ENCODE peak calls at places on chromosomes 12 and 14, in four cellular contexts. P is Karpas-422, O is SK-N-SH, H is MM.1S. A is an unnamed sample.

GRCh38 chr14:59537476-59537875 is 39.1 kb downstream of the CCDC175 start:
- DNase-seq in H (no peak), P (no peak), O (no peak), A (no peak)

GRCh38 chr12:64450711-64451486 is 1.0 kb upstream of the TBK1 start:
- DNase-seq in P (peak; percentile 78), O (peak; percentile 28), H (peak; percentile 28), A (peak; percentile 25)

GRCh38 chr12:6552140-6552551 is 3.7 kb downstream of the IFFO1 start:
- DNase-seq in H (no peak), O (no peak), P (no peak), A (no peak)

GRCh38 chr12:107541001-107541400 is 144.6 kb upstream of the PWP1 start:
- DNase-seq in H (no peak), P (no peak), O (no peak), A (no peak)

GRCh38 chr12:57887631-57888406 is 41.3 kb upstream of the CTDSP2 start:
- DNase-seq in P (no peak), H (no peak), O (peak; percentile 77), A (peak; percentile 53)

GRCh38 chr14:89347885-89348284 is 69.1 kb downstream of the FOXN3 start:
- DNase-seq in P (no peak), H (no peak), O (no peak), A (no peak)

GRCh38 chr14:74510955-74511354 is 17.4 kb downstream of the ISCA2 start:
- DNase-seq in P (no peak), H (no peak), O (no peak), A (peak; percentile 70)

GRCh38 chr12:5783274-5783920 is 161.7 kb downstream of the ANO2 start:
- DNase-seq in P (no peak), O (no peak), H (no peak), A (no peak)

GRCh38 chr12:98909749-98910148 is 264.7 kb downstream of the APAF1 start:
- DNase-seq in O (no peak), P (no peak), H (no peak), A (no peak)

GRCh38 chr12:111993290-111994150 is 19.4 kb downstream of the TMEM116 start:
- DNase-seq in O (no peak), H (peak; percentile 28), P (peak; percentile 68), A (no peak)

GRCh38 chr14:23406244-23406643 is 1.8 kb downstream of the MYH6 start:
- DNase-seq in O (no peak), H (no peak), P (peak; percentile 87), A (no peak)

GRCh38 chr12:109378579-109378978 is 30.9 kb downstream of the MYO1H start:
- DNase-seq in H (no peak), O (no peak), P (no peak), A (no peak)

GRCh38 chr14:36512585-36513003 is 7.4 kb downstream of the NKX2-1 start:
- DNase-seq in P (no peak), H (no peak), O (peak; percentile 2), A (no peak)

GRCh38 chr12:534216-534615 is 74.5 kb downstream of the B4GALNT3 start:
- DNase-seq in H (no peak), O (no peak), P (no peak), A (no peak)

GRCh38 chr14:106586098-106586704 is 1059.8 kb downstream of the TMEM121 start:
- DNase-seq in P (peak; percentile 87), H (peak; percentile 40), O (peak; percentile 36), A (no peak)

GRCh38 chr14:22536853-22537338 is 52.1 kb downstream of the DAD1 start:
- DNase-seq in P (peak; percentile 75), H (no peak), O (no peak), A (peak; percentile 98)

GRCh38 chr14:89276424-89276975 is 140.5 kb downstream of the FOXN3 start:
- DNase-seq in O (no peak), H (no peak), P (no peak), A (no peak)

GRCh38 chr14:90577661-90578282 is 180.9 kb downstream of the CALM1 start:
- DNase-seq in H (no peak), P (peak; percentile 48), O (no peak), A (no peak)

GRCh38 chr12:93378373-93379310 is 917 bp downstream of the NUDT4 start:
- DNase-seq in O (peak; percentile 77), H (peak; percentile 38), P (peak; percentile 84), A (peak; percentile 51)

GRCh38 chr14:77094672-77095284 is 3.3 kb upstream of the CIPC start:
- DNase-seq in P (peak; percentile 96), O (peak; percentile 70), H (peak; percentile 70), A (peak; percentile 98)

GRCh38 chr12:61367281-61367785 is 892.9 kb upstream of the USP15 start:
- DNase-seq in P (no peak), O (no peak), H (no peak), A (peak; percentile 31)

GRCh38 chr12:10940389-10940788 is 1.3 kb upstream of the TAS2R14 start:
- DNase-seq in H (no peak), P (no peak), O (no peak), A (peak; percentile 43)

GRCh38 chr14:105093426-105094192 is 28.4 kb upstream of the GPR132 start:
- DNase-seq in O (peak; percentile 95), H (no peak), P (peak; percentile 83), A (peak; percentile 80)

GRCh38 chr14:60807971-60808370 is 73.4 kb downstream of the MNAT1 start:
- DNase-seq in H (no peak), P (no peak), O (no peak), A (peak; percentile 86)

GRCh38 chr14:81485372-81485771 is 48.3 kb downstream of the SEL1L start:
- DNase-seq in O (no peak), P (no peak), H (peak; percentile 85), A (no peak)

GRCh38 chr12:69708649-69709048 is 9.5 kb upstream of the BEST3 start:
- DNase-seq in P (no peak), O (no peak), H (peak; percentile 26), A (peak; percentile 19)

GRCh38 chr12:27003421-27004311 is 10.5 kb downstream of the TM7SF3 start:
- DNase-seq in H (no peak), P (peak; percentile 56), O (peak; percentile 44), A (peak; percentile 40)

GRCh38 chr14:101830271-101830670 is 68.8 kb downstream of the PPP2R5C start:
- DNase-seq in H (no peak), P (no peak), O (no peak), A (no peak)

GRCh38 chr12:96421014-96421413 is 20.8 kb upstream of the CDK17 start:
- DNase-seq in P (no peak), H (peak; percentile 53), O (no peak), A (no peak)

GRCh38 chr14:58752782-58753181 is 115.0 kb downstream of the DACT1 start:
- DNase-seq in P (no peak), H (no peak), O (no peak), A (no peak)

GRCh38 chr12:112121780-112122565 is 3.4 kb upstream of the TRAFD1 start:
- DNase-seq in P (no peak), O (no peak), H (no peak), A (peak; percentile 85)

DNA sequence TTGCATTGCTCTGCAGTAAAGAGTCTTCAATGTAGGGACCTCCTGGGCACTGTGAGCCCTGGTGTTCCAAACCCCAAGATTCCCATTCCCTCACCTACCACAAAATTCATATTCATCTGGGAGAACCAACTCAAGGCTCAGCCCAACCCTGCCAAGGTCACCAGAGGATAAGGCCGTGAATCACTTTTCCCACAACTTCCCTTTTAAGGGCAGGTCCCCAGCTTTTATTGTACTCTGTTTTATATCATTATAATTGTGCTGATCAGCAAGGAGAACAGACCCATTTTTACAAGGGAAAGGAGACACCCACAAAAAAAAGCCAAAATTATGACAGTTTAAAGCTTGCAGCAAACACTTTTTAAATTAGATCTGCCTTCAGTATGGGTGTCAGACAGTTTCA is 363.0 kb upstream of the FKBP4 start:
- DNase-seq in H (no peak), O (no peak), P (no peak), A (no peak)
- H4K20me1 ChIP-seq in H (no peaks in the 10 kb centered on the region), O (no peaks in the 10 kb centered on the region), P (no peaks in the 10 kb centered on the region), A (no peaks in the 10 kb centered on the region)

DNA sequence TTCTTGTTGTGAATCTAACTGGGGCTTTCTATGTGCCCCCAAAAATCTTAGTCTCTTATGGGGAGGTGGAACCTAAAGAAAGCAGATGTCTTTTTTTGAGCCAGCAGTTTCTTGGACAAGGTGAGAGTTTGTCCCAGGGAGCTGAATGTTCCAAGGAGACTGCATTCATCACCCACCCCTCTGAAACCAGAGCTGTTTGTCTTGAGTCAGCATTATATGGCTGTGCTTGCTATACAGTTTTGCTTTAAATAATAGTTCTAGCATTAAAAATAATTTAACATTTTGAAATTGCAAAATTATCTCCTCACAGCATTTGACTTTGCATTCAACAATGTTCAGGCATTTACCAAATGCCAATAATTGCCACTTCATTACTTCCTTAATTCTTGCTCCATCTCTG is 813.3 kb downstream of the BCL11B start:
- DNase-seq in P (no peak), H (no peak), O (no peak), A (no peak)
- H3K9me2 ChIP-seq in P (no peaks in the 10 kb centered on the region), H (no peaks in the 10 kb centered on the region), O (no peaks in the 10 kb centered on the region), A (no peaks in the 10 kb centered on the region)

GRCh38 chr14:35295845-35296161 is 3.6 kb downstream of the PSMA6 start:
- DNase-seq in O (no peak), P (no peak), H (no peak), A (no peak)
- H4K20me1 ChIP-seq in O (peaks cover 44% of the 10 kb centered on the region), P (peaks cover 39% of the 10 kb centered on the region), H (no peaks in the 10 kb centered on the region), A (peaks cover 46% of the 10 kb centered on the region)

GRCh38 chr14:69543341-69544249 is 31.1 kb downstream of the CCDC177 start:
- DNase-seq in O (no peak), H (no peak), P (no peak), A (peak; percentile 95)
- H3K9me2 ChIP-seq in O (no peaks in the 10 kb centered on the region), H (no peaks in the 10 kb centered on the region), P (no peaks in the 10 kb centered on the region), A (no peaks in the 10 kb centered on the region)

GRCh38 chr12:55935742-55936151 is 4.8 kb downstream of the DGKA start:
- DNase-seq in O (no peak), P (no peak), H (no peak), A (no peak)

GRCh38 chr12:55940065-55940732 is 9.2 kb downstream of the DGKA start:
- DNase-seq in H (peak; percentile 87), P (peak; percentile 94), O (peak; percentile 90), A (peak; percentile 91)

GRCh38 chr12:55938826-55939501 is 8.0 kb downstream of the DGKA start:
- DNase-seq in P (no peak), O (no peak), H (no peak), A (no peak)

GRCh38 chr12:55934773-55935172 is 3.8 kb downstream of the DGKA start:
- DNase-seq in O (no peak), H (no peak), P (no peak), A (no peak)

DNA sequence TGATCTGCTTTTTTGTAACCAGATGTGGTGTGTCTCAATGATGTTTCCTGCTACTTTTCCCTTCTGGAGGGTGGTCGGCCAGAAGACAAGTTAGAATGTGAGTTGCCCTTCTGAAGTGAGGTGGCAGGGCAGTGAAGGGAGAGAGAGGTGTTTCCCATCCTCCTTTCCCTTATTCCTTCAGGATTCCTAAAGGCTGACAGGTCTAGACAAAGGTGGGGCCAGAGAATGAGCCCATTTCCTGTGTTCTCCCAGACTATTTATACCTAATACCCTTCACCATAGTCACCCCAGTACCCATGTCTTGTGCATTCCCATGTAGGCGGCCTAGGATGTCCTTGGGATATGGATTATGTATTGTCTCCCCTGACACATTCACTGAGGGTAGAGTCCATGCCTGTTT is 7.0 kb downstream of the DGKA start:
- DNase-seq in H (no peak), O (no peak), P (no peak), A (peak; percentile 44)
- H4K20me1 ChIP-seq in H (no peaks in the 10 kb centered on the region), O (no peaks in the 10 kb centered on the region), P (no peaks in the 10 kb centered on the region), A (no peaks in the 10 kb centered on the region)

GRCh38 chr14:32256606-32257005 is 53.5 kb upstream of the RNU6-8 start:
- DNase-seq in O (no peak), P (no peak), H (no peak), A (peak; percentile 25)
- H3K9me2 ChIP-seq in O (no peaks in the 10 kb centered on the region), P (no peaks in the 10 kb centered on the region), H (no peaks in the 10 kb centered on the region), A (no peaks in the 10 kb centered on the region)

GRCh38 chr12:130879212-130879686 is 7.4 kb downstream of the RAN start:
- DNase-seq in O (peak; percentile 30), P (peak; percentile 72), H (peak; percentile 78), A (no peak)
- H4K20me1 ChIP-seq in O (peaks cover 37% of the 10 kb centered on the region), P (peaks cover 15% of the 10 kb centered on the region), H (no peaks in the 10 kb centered on the region), A (peaks cover 44% of the 10 kb centered on the region)

GRCh38 chr12:14024589-14024988 is 43.2 kb upstream of the GRIN2B start:
- DNase-seq in H (no peak), P (no peak), O (no peak), A (no peak)
- H3K9me2 ChIP-seq in H (no peaks in the 10 kb centered on the region), P (no peaks in the 10 kb centered on the region), O (no peaks in the 10 kb centered on the region), A (no peaks in the 10 kb centered on the region)

A was measured in PC-3.